ENCODE peak calls at places on chromosomes 2 and 18, in seven cellular contexts. M is K562, Z is HepG2, D is sigmoid colon, G is transverse colon, T is stomach, F is SK-N-SH. U is an unnamed sample.

GRCh38 chr18:44920441-44920840 is 239.8 kb downstream of the SETBP1 start:
- DNase-seq in M (no peak), Z (no peak), D (no peak), G (no peak), T (no peak), F (no peak), U (no peak)

GRCh38 chr2:75808039-75808438 is 97.3 kb upstream of the GCFC2 start:
- DNase-seq in M (no peak), Z (no peak), D (no peak), G (no peak), T (no peak), F (no peak), U (peak; percentile 30)

GRCh38 chr18:79947881-79948610 is 3.4 kb downstream of the SLC66A2 start:
- DNase-seq in M (no peak), Z (peak; percentile 63), D (peak; percentile 47), G (peak; percentile 46), T (peak; percentile 14), F (no peak), U (no peak)

GRCh38 chr18:46278481-46279465 is 174.6 kb downstream of the HAUS1 start:
- DNase-seq in M (no peak), Z (no peak), D (no peak), G (no peak), T (no peak), F (no peak), U (no peak)

GRCh38 chr2:30127016-30127893 is 19.6 kb upstream of the YPEL5 start:
- DNase-seq in M (no peak), Z (no peak), D (no peak), G (no peak), T (no peak), F (no peak), U (no peak)

GRCh38 chr2:128535928-128536327 is 217.3 kb upstream of the HS6ST1 start:
- DNase-seq in M (no peak), Z (peak; percentile 23), D (no peak), G (no peak), T (no peak), F (no peak), U (no peak)

GRCh38 chr2:72893594-72894319 is 6.5 kb downstream of the SPR start:
- DNase-seq in M (peak; percentile 76), Z (peak; percentile 68), D (no peak), G (peak; percentile 48), T (no peak), F (peak; percentile 79), U (peak; percentile 35)

GRCh38 chr2:70509565-70509964 is 44.1 kb downstream of the TGFA start:
- DNase-seq in M (no peak), Z (no peak), D (no peak), G (peak; percentile 49), T (peak; percentile 36), F (no peak), U (no peak)

GRCh38 chr18:74739926-74740325 is 142.3 kb downstream of the ZNF407 start:
- DNase-seq in M (no peak), Z (peak; percentile 27), D (no peak), G (no peak), T (no peak), F (no peak), U (no peak)

GRCh38 chr2:57906152-57906732 is 140.4 kb upstream of the VRK2 start:
- DNase-seq in M (peak; percentile 46), Z (peak; percentile 62), D (no peak), G (no peak), T (no peak), F (peak; percentile 49), U (no peak)

GRCh38 chr2:74833418-74834233 is at the start of gene HK2:
- DNase-seq in M (peak; percentile 99), Z (peak; percentile 85), D (peak; percentile 83), G (peak; percentile 91), T (peak; percentile 86), F (peak; percentile 99), U (peak; percentile 97)

GRCh38 chr18:59846814-59847490 is 52.8 kb upstream of the PMAIP1 start:
- DNase-seq in M (no peak), Z (no peak), D (peak; percentile 65), G (peak; percentile 80), T (peak; percentile 73), F (no peak), U (peak; percentile 49)

GRCh38 chr2:136112317-136112891 is 5.5 kb downstream of the CXCR4 start:
- DNase-seq in M (no peak), Z (no peak), D (no peak), G (no peak), T (no peak), F (peak; percentile 25), U (no peak)

GRCh38 chr18:62982600-62983251 is 267.4 kb downstream of the PHLPP1 start:
- DNase-seq in M (peak; percentile 39), Z (peak; percentile 36), D (peak; percentile 79), G (peak; percentile 44), T (peak; percentile 64), F (peak; percentile 81), U (peak; percentile 21)

GRCh38 chr18:42707080-42707479 is 408.4 kb downstream of the RIT2 start:
- DNase-seq in M (no peak), Z (no peak), D (no peak), G (no peak), T (no peak), F (no peak), U (no peak)

GRCh38 chr2:85326946-85327756 is 638 bp downstream of the TGOLN2 start:
- DNase-seq in M (no peak), Z (no peak), D (peak; percentile 80), G (peak; percentile 62), T (peak; percentile 50), F (no peak), U (peak; percentile 59)

GRCh38 chr2:157325786-157326185 is at the start of gene ERMN:
- DNase-seq in M (no peak), Z (no peak), D (no peak), G (no peak), T (no peak), F (no peak), U (no peak)

GRCh38 chr2:241810304-241811208 is 1.6 kb downstream of the NEU4 start:
- DNase-seq in M (no peak), Z (no peak), D (peak; percentile 59), G (peak; percentile 6), T (no peak), F (peak; percentile 61), U (peak; percentile 18)

GRCh38 chr2:72999729-73000725 is 71.5 kb downstream of the SFXN5 start:
- DNase-seq in M (no peak), Z (no peak), D (no peak), G (no peak), T (no peak), F (no peak), U (no peak)

GRCh38 chr2:127416486-127417001 is 1.7 kb upstream of the PROC start:
- DNase-seq in M (no peak), Z (no peak), D (no peak), G (no peak), T (no peak), F (no peak), U (no peak)

GRCh38 chr2:174777334-174777733 is 13.1 kb upstream of the CHRNA1 start:
- DNase-seq in M (no peak), Z (no peak), D (no peak), G (no peak), T (no peak), F (no peak), U (no peak)

GRCh38 chr2:174779361-174779928 is 15.2 kb upstream of the CHRNA1 start:
- DNase-seq in M (no peak), Z (no peak), D (no peak), G (no peak), T (no peak), F (peak; percentile 44), U (no peak)

GRCh38 chr2:174776686-174777085 is 12.4 kb upstream of the CHRNA1 start:
- DNase-seq in M (no peak), Z (no peak), D (no peak), G (no peak), T (no peak), F (no peak), U (no peak)

GRCh38 chr2:174780191-174780590 is 15.9 kb upstream of the CHRNA1 start:
- DNase-seq in M (no peak), Z (no peak), D (no peak), G (no peak), T (no peak), F (no peak), U (no peak)

DNA sequence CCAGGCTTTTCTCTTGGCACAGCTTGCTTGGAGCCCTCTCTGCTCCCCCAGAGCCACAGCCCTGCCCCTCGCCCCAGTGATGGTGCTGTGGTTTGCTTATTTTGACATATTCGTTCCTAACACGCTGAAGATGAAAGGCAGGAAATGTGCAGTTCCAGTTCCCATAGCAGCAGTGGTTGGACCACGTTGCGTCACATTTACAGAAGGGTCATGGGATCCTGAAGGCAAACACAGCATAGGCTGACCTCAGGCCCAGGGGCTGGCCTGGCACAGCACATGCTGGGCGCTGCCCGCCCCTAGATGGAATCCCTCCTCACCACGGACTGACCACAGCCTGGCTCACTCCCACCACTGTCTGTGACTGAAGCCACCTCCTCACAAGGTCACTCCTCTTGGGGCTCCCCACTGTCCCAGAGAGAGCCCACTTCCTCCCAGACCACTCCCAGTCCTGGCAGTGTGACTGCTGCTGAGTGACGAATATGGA is 14.2 kb upstream of the CHRNA1 start:
- DNase-seq in M (no peak), Z (peak; percentile 55), D (no peak), G (peak; percentile 48), T (no peak), F (no peak), U (peak; percentile 80)
- H3K4me1 ChIP-seq in M (no peaks in the 10 kb centered on the region), Z (no peaks in the 10 kb centered on the region), D (no peaks in the 10 kb centered on the region), G (peaks cover 3% of the 10 kb centered on the region), T (no peaks in the 10 kb centered on the region), F (peaks cover 26% of the 10 kb centered on the region), U (peaks cover 4% of the 10 kb centered on the region)

DNA sequence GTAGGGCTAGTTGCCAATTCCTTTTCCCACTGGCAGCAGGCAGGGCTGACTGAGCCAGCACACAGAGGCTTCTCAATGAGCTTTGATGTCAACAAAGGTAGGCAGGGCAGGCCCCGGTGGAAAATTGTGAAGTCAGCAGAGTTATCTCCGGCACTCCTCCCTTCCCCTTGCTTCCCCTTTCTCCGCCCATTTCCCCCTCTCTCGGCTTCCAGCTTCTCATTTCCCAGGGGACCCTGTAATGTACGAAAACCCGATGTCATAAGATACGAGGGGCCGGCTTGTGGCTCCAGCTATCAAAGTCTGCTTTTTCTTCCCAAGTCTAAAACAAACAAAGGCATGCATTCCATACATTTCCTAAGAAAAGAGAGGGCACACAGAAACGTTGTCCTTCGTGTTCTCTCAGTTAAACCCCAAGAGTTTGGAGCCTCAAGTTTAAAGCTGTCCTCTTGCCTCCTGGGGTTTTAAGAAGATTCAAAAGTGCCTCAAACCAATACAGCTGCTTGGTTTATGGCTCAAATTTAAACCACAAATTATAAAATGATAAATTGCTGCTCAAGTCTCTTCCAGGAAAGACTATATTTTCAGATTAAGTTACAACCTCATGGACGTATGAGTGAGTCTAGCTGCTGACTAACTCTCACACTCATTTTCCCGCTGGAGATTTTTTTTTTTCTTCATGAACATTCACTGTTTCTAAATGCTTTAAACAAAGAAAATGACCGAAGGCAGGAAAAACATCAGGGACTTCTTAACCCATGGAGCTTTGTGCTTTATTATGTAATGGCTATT is 27.3 kb upstream of the EML4 start:
- DNase-seq in M (peak; percentile 23), Z (peak; percentile 94), D (peak; percentile 75), G (peak; percentile 62), T (peak; percentile 63), F (peak; percentile 56), U (peak; percentile 78)
- TF ChIP-seq POLR2AphosphoS5 in M (no peak), Z (peak; percentile 79), D (peak; percentile 44), G (no peak), T (no peak), F (peak; percentile 63), U (no peak)

GRCh38 chr2:8544786-8545631 is 136.8 kb upstream of the ID2 start:
- DNase-seq in M (peak; percentile 91), Z (peak; percentile 35), D (peak; percentile 89), G (peak; percentile 73), T (peak; percentile 61), F (peak; percentile 83), U (peak; percentile 91)
- H3K4me1 ChIP-seq in M (peaks cover 31% of the 10 kb centered on the region), Z (peaks cover 10% of the 10 kb centered on the region), D (no peaks in the 10 kb centered on the region), G (peaks cover 32% of the 10 kb centered on the region), T (peaks cover 14% of the 10 kb centered on the region), F (peaks cover 17% of the 10 kb centered on the region), U (peaks cover 10% of the 10 kb centered on the region)

GRCh38 chr2:109318150-109318948 is 189.3 kb downstream of the SH3RF3 start:
- DNase-seq in M (no peak), Z (peak; percentile 20), D (peak; percentile 95), G (peak; percentile 61), T (peak; percentile 50), F (peak; percentile 82), U (peak; percentile 92)
- TF ChIP-seq POLR2AphosphoS5 in M (no peak), Z (no peak), D (peak; percentile 36), G (no peak), T (peak; percentile 2), F (no peak), U (peak; percentile 32)